ENCODE peak calls at places on chromosomes 3 and 15, in nine cellular contexts. R is astrocyte; H is A549; Q is naive thymus-derived CD4-positive, alpha-beta T cell; M is IMR-90; G is endothelial cell of umbilical vein; W is Peyer's patch; D is spleen; S is upper lobe of left lung. Z is an unnamed sample.

GRCh38 chr3:37024092-37024491 is 30.8 kb downstream of the MLH1 start:
- DNase-seq in R (peak; percentile 13), H (no peak), Q (no peak), M (peak; percentile 30), G (peak; percentile 46), W (no peak), D (no peak), S (no peak), Z (no peak)

GRCh38 chr3:67657192-67657591 is 2.8 kb upstream of the SUCLG2 start:
- DNase-seq in R (no peak), H (no peak), Q (no peak), M (no peak), G (no peak), W (no peak), D (no peak), S (no peak), Z (no peak)

GRCh38 chr15:69031013-69032001 is 16.8 kb downstream of the NOX5 start:
- DNase-seq in R (peak; percentile 27), H (peak; percentile 82), Q (peak; percentile 36), M (no peak), G (peak; percentile 35), W (peak; percentile 68), D (peak; percentile 87), S (peak; percentile 66), Z (no peak)

GRCh38 chr3:63519426-63519825 is 133.0 kb upstream of the SNTN start:
- DNase-seq in R (peak; percentile 51), H (no peak), Q (no peak), M (peak; percentile 5), G (no peak), W (no peak), D (no peak), S (no peak), Z (no peak)

GRCh38 chr3:178709047-178709446 is 172.8 kb downstream of the KCNMB2 start:
- DNase-seq in R (no peak), H (no peak), Q (no peak), M (peak; percentile 4), G (no peak), W (no peak), D (no peak), S (no peak), Z (no peak)

GRCh38 chr3:133570937-133571320 is 2.6 kb upstream of the CDV3 start:
- DNase-seq in R (peak; percentile 88), H (no peak), Q (no peak), M (peak; percentile 34), G (peak; percentile 22), W (no peak), D (no peak), S (no peak), Z (no peak)

GRCh38 chr3:179943097-179943880 is 93.4 kb downstream of the PEX5L start:
- DNase-seq in R (no peak), H (no peak), Q (no peak), M (no peak), G (no peak), W (no peak), D (no peak), S (no peak), Z (no peak)

GRCh38 chr15:32688151-32688639 is 29.6 kb upstream of the GREM1 start:
- DNase-seq in R (peak; percentile 51), H (peak; percentile 37), Q (no peak), M (peak; percentile 41), G (no peak), W (no peak), D (no peak), S (peak; percentile 29), Z (no peak)

GRCh38 chr3:38835939-38836338 is 19.9 kb upstream of the SCN10A start:
- DNase-seq in R (no peak), H (no peak), Q (no peak), M (no peak), G (no peak), W (no peak), D (no peak), S (no peak), Z (no peak)

GRCh38 chr3:112308151-112308911 is 14.3 kb upstream of the SLC9C1 start:
- DNase-seq in R (peak; percentile 39), H (no peak), Q (no peak), M (peak; percentile 81), G (no peak), W (no peak), D (no peak), S (peak; percentile 85), Z (no peak)

GRCh38 chr3:182829761-182830405 is 36.6 kb downstream of the ATP11B start:
- DNase-seq in R (no peak), H (no peak), Q (no peak), M (no peak), G (no peak), W (no peak), D (no peak), S (no peak), Z (no peak)

GRCh38 chr3:156675744-156676466 is 1.5 kb downstream of the TIPARP start:
- DNase-seq in R (peak; percentile 82), H (peak; percentile 49), Q (peak; percentile 24), M (peak; percentile 86), G (peak; percentile 88), W (peak; percentile 61), D (no peak), S (peak; percentile 49), Z (peak; percentile 6)

GRCh38 chr3:128497305-128498126 is 4.5 kb upstream of the GATA2 start:
- DNase-seq in R (no peak), H (peak; percentile 45), Q (peak; percentile 81), M (no peak), G (peak; percentile 52), W (peak; percentile 77), D (peak; percentile 86), S (peak; percentile 59), Z (peak; percentile 14)

GRCh38 chr3:170057550-170057949 is 19.8 kb downstream of the GPR160 start:
- DNase-seq in R (no peak), H (no peak), Q (no peak), M (no peak), G (no peak), W (no peak), D (no peak), S (peak; percentile 57), Z (no peak)

GRCh38 chr15:94242257-94242656 is 10.9 kb downstream of the MCTP2 start:
- DNase-seq in R (no peak), H (no peak), Q (no peak), M (no peak), G (no peak), W (no peak), D (no peak), S (no peak), Z (no peak)

GRCh38 chr3:169509780-169510179 is 153.7 kb downstream of the MECOM start:
- DNase-seq in R (no peak), H (no peak), Q (no peak), M (no peak), G (peak; percentile 57), W (no peak), D (no peak), S (no peak), Z (no peak)

GRCh38 chr3:123758081-123758564 is 126.0 kb downstream of the MYLK start:
- DNase-seq in R (peak; percentile 79), H (no peak), Q (no peak), M (peak; percentile 65), G (no peak), W (no peak), D (no peak), S (no peak), Z (no peak)
- H3K4me1 ChIP-seq in R (peaks cover 19% of the 10 kb centered on the region), H (peaks cover 61% of the 10 kb centered on the region), Q (no peaks in the 10 kb centered on the region), M (peaks cover 31% of the 10 kb centered on the region), G (no peaks in the 10 kb centered on the region), W (no peaks in the 10 kb centered on the region), D (peaks cover 4% of the 10 kb centered on the region), S (peaks cover 11% of the 10 kb centered on the region), Z (no peaks in the 10 kb centered on the region)

GRCh38 chr3:171459130-171459941 is 869 bp downstream of the TNIK start:
- DNase-seq in R (peak; percentile 55), H (no peak), Q (peak; percentile 43), M (peak; percentile 36), G (peak; percentile 72), W (peak; percentile 73), D (peak; percentile 81), S (peak; percentile 61), Z (peak; percentile 53)
- H3K27ac ChIP-seq in R (no peak overlapping the region), H (peak overlapping the region; percentile 67), Q (peak overlapping the region; percentile 81), M (peak overlapping the region; percentile 62), G (peak overlapping the region; percentile 18), W (peak overlapping the region; percentile 86), D (peak overlapping the region; percentile 72), S (peak overlapping the region; percentile 75), Z (peak overlapping the region; percentile 76)

DNA sequence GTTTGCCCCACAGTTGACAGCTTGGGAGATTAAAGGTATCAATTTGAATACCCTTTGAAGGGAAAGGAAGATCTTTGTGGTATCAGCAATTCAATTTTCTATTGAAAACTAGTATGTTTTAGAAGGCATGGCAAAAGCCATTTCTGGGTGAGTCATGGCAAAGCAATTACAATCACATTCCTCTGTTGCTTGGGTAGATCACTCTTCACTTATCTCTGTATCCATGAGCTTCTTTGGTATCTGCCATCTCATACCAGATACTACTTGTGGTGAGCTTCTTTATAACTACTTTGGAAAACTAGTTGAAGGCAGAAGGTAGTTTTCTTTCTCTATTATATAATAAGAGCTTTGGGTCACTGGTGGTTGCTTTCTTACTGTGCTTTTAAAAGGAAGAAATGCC is 28.3 kb upstream of the LSAMP start:
- DNase-seq in R (peak; percentile 53), H (no peak), Q (no peak), M (peak; percentile 45), G (no peak), W (no peak), D (no peak), S (no peak), Z (no peak)
- H3K9me3 ChIP-seq in R (no peaks in the 10 kb centered on the region), H (no peaks in the 10 kb centered on the region), Q (no peaks in the 10 kb centered on the region), M (no peaks in the 10 kb centered on the region), G (no peaks in the 10 kb centered on the region), W (no peaks in the 10 kb centered on the region), D (no peaks in the 10 kb centered on the region), S (peaks cover 3% of the 10 kb centered on the region), Z (no peaks in the 10 kb centered on the region)

GRCh38 chr3:119295816-119296484 is 1.8 kb downstream of the ARHGAP31 start:
- DNase-seq in R (peak; percentile 88), H (no peak), Q (no peak), M (no peak), G (peak; percentile 45), W (no peak), D (no peak), S (no peak), Z (no peak)
- H3K4me1 ChIP-seq in R (peaks cover 31% of the 10 kb centered on the region), H (peaks cover 14% of the 10 kb centered on the region), Q (peaks cover 22% of the 10 kb centered on the region), M (peaks cover 5% of the 10 kb centered on the region), G (peaks cover 35% of the 10 kb centered on the region), W (peaks cover 14% of the 10 kb centered on the region), D (peaks cover 21% of the 10 kb centered on the region), S (peaks cover 63% of the 10 kb centered on the region), Z (peaks cover 30% of the 10 kb centered on the region)

DNA sequence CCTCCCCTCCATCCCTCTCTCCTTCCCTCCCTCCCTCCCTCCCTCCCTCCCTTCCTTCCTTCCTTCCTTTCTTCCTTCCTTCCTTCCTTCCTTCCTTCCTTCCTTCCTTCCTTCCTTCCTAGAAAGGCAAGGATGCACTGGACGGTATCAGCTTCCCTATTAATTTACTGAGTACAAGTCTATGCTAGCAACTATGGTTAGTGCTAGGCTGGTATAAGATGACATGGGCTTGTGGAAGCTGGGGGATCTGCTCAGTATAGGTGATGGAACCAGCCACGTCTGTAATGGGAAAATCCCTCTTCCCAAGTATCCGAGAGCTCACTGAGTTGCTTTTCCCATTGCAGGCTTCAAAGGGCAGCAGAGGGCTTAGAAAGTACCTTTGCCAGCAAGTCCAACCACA is 96.4 kb upstream of the WNT5A start:
- DNase-seq in R (no peak), H (no peak), Q (no peak), M (no peak), G (no peak), W (no peak), D (no peak), S (no peak), Z (no peak)
- H3K27ac ChIP-seq in R (no peak overlapping the region), H (no peak overlapping the region), Q (no peak overlapping the region), M (no peak overlapping the region), G (no peak overlapping the region), W (no peak overlapping the region), D (no peak overlapping the region), S (no peak overlapping the region), Z (no peak overlapping the region)

GRCh38 chr3:31581660-31582059 is 48.9 kb downstream of the STT3B start:
- DNase-seq in R (no peak), H (no peak), Q (no peak), M (peak; percentile 39), G (no peak), W (no peak), D (no peak), S (no peak), Z (no peak)
- H3K9me3 ChIP-seq in R (no peaks in the 10 kb centered on the region), H (peaks cover 2% of the 10 kb centered on the region), Q (no peaks in the 10 kb centered on the region), M (no peaks in the 10 kb centered on the region), G (no peaks in the 10 kb centered on the region), W (no peaks in the 10 kb centered on the region), D (no peaks in the 10 kb centered on the region), S (no peaks in the 10 kb centered on the region), Z (no peaks in the 10 kb centered on the region)

Z was measured in effector memory CD4-positive, alpha-beta T cell.